ENCODE peak calls at places on chromosome 2, in six cellular contexts. Q is suprapubic skin; H is upper lobe of left lung; T is left ventricle myocardium inferior; G is ascending aorta; A is CD8-positive, alpha-beta T cell. F is an unnamed sample. For H3K4me1 and H3K36me3, the result is how much of the 10 kb centered on the place peaks cover.

GRCh38 chr2:235518317-235519090 is 24.7 kb downstream of the AGAP1 start:
- DNase-seq in H (peak), A (no peak), G (no peak), Q (no peak), T (no peak), F (no peak)

GRCh38 chr2:233901884-233902283 is 15.3 kb upstream of the TRPM8 start:
- DNase-seq in H (no peak), T (no peak), A (no peak), Q (no peak), G (no peak), F (no peak)

GRCh38 chr2:239730897-239731296 is 294.2 kb downstream of the NDUFA10 start:
- DNase-seq in T (no peak), Q (peak), A (no peak), G (peak), H (no peak), F (no peak)

GRCh38 chr2:153873062-153874048 is 1.6 kb downstream of the GALNT13 start:
- DNase-seq in H (peak), A (no peak), T (no peak), Q (peak), G (no peak), F (no peak)

GRCh38 chr2:144770616-144771230 is 250.8 kb upstream of the ZEB2 start:
- DNase-seq in A (no peak), H (no peak), Q (no peak), T (no peak), G (no peak), F (no peak)

GRCh38 chr2:181656450-181657261 is at the start of gene CERKL:
- DNase-seq in H (peak), Q (no peak), T (peak), G (no peak), A (no peak), F (peak)

GRCh38 chr2:176566936-176567335 is 297.7 kb downstream of the MTX2 start:
- DNase-seq in G (no peak), H (no peak), Q (no peak), T (no peak), A (no peak), F (no peak)

GRCh38 chr2:224764565-224765236 is 48.5 kb upstream of the CCDC195 start:
- DNase-seq in T (no peak), H (no peak), Q (no peak), G (no peak), A (no peak), F (no peak)

GRCh38 chr2:106885326-106885725 is 641 bp downstream of the ST6GAL2 start:
- DNase-seq in Q (no peak), G (no peak), T (no peak), A (no peak), H (no peak), F (no peak)

GRCh38 chr2:225497175-225497574 is 97.7 kb downstream of the NYAP2 start:
- DNase-seq in T (no peak), H (no peak), Q (no peak), A (no peak), G (no peak), F (no peak)

GRCh38 chr2:16655457-16655837 is 10.2 kb downstream of the CYRIA start:
- DNase-seq in G (no peak), T (no peak), H (no peak), Q (no peak), A (no peak), F (no peak)

GRCh38 chr2:237345891-237346640 is 67.9 kb downstream of the COL6A3 start:
- DNase-seq in H (no peak), T (no peak), G (no peak), A (no peak), Q (no peak), F (no peak)

GRCh38 chr2:235793163-235793752 is 299.4 kb downstream of the AGAP1 start:
- DNase-seq in Q (no peak), A (no peak), T (peak), H (peak), G (no peak), F (no peak)

GRCh38 chr2:85988914-85989270 is 100.1 kb upstream of the ST3GAL5 start:
- DNase-seq in A (no peak), H (no peak), G (no peak), Q (peak), T (no peak), F (no peak)

GRCh38 chr2:25044990-25045389 is 3.1 kb downstream of the EFR3B start:
- DNase-seq in T (no peak), A (no peak), Q (no peak), H (no peak), G (no peak), F (no peak)

GRCh38 chr2:30710461-30710860 is 96.8 kb downstream of the CAPN13 start:
- DNase-seq in H (no peak), A (no peak), Q (no peak), T (no peak), G (peak), F (no peak)

GRCh38 chr2:129135017-129135416 is 816.3 kb upstream of the HS6ST1 start:
- DNase-seq in H (no peak), G (no peak), T (no peak), A (no peak), Q (no peak), F (no peak)

GRCh38 chr2:239316562-239317465 is 84.0 kb downstream of the HDAC4 start:
- DNase-seq in G (peak), A (no peak), T (peak), Q (peak), H (peak), F (no peak)

GRCh38 chr2:108446703-108447102 is 2.3 kb upstream of the GCC2 start:
- DNase-seq in H (no peak), G (no peak), T (no peak), Q (no peak), A (no peak), F (no peak)

DNA sequence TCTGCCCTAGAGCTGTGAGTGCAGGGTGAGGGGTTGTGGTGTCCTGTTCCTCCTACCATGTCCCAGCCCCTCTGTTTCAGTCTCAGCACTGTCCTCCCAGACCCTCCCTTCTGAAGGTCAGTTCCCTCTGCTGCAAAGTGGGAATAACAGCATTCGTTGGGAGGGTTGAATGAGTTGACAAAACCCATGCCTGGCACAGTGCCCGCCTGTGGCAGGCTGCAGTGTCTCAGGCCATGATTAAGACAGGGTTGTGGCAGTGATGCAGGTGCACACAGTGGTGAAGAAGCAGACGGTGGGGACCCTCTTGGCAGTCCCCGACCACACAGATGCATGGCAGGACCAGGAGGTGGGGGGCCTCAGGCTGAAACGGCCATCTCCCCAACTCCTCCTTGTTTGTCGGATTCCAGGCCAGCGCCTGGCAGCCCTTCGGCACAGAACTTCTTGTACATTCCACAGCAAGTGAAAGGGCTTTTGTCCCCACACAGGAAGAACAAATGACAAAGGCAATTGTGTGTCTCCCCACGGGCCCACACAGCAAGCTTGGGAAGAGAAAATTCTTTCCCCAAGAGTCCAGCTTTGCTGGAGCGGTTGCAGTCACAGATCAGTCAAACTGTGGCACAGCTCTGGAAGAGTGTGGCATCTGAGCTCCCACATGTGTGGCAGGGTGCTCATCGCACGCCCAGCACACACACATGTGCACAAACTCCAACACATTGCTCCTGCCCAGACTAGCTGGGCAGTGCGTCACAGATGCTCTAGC is 92.0 kb upstream of the MSH2 start:
- DNase-seq in H (peak), Q (no peak), T (peak), A (no peak), G (no peak), F (peak)
- H3K4me1 ChIP-seq in H (under half), Q (under half), T (under half), A (under half), G (under half), F (under half)

GRCh38 chr2:117933884-117934354 is 80.0 kb downstream of the CCDC93 start:
- DNase-seq in T (no peak), A (no peak), H (no peak), G (no peak), Q (no peak), F (no peak)
- H3K36me3 ChIP-seq in T (half or more), A (half or more), H (under half), G (half or more), Q (half or more), F (under half)

GRCh38 chr2:37664190-37664751 is 7.2 kb downstream of the CDC42EP3 start:
- DNase-seq in G (no peak), Q (no peak), T (no peak), H (no peak), A (no peak), F (no peak)
- H3K4me1 ChIP-seq in G (half or more), Q (under half), T (half or more), H (under half), A (half or more), F (under half)

DNA sequence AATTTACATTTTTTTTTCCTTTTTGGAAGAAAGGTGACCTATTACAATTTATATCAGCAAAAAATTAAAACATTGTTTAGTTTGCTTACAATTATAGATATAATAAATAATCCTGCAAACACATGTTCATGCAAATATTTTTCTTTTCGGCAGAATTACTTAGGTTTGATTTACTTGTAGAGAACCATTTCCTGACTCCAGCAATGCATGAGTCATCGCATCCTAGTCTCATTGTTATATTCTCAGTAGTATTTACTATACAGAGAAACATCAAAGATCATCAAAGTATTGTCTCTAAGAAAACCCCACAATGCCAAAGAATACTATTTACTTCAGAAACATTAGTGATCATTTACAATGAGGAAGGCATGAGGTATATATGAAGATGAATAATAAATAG is 40.4 kb upstream of the MTIF2 start:
- DNase-seq in Q (no peak), G (no peak), H (no peak), T (no peak), A (no peak), F (no peak)
- H3K36me3 ChIP-seq in Q (under half), G (under half), H (under half), T (under half), A (under half), F (under half)

DNA sequence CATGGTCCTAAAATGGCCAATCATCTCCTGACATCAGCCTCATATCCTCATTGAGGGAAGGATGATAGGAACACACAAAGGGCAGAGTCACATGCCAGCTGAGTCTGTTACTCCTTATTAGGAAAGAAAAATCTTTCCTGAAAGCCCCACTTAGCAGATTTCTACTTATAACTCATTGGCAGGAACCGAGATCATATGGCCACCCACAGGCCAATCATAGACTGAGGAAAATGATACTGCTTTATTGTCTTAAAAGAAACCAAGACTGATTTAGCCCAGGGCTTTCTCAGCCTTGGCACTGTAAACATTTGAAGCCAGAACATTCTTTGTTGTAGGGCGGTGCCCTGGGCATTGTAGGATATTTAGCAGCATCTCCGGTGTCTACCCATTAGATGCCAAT is 18.7 kb downstream of the GKN2 start:
- DNase-seq in G (no peak), Q (no peak), H (no peak), A (no peak), T (no peak), F (no peak)
- H3K4me1 ChIP-seq in G (under half), Q (under half), H (under half), A (under half), T (under half), F (under half)

GRCh38 chr2:101725038-101725437 is 27.5 kb downstream of the MAP4K4 start:
- DNase-seq in G (no peak), T (no peak), A (no peak), Q (no peak), H (no peak), F (no peak)

GRCh38 chr2:101724113-101724450 is 26.6 kb downstream of the MAP4K4 start:
- DNase-seq in A (no peak), H (no peak), T (no peak), Q (no peak), G (no peak), F (no peak)

GRCh38 chr2:101722878-101723277 is 25.4 kb downstream of the MAP4K4 start:
- DNase-seq in Q (no peak), T (no peak), H (no peak), G (no peak), A (no peak), F (no peak)

GRCh38 chr2:101725515-101726192 is 28.1 kb downstream of the MAP4K4 start:
- DNase-seq in A (no peak), H (no peak), T (no peak), G (no peak), Q (no peak), F (no peak)

GRCh38 chr2:101723366-101724112 is 26.0 kb downstream of the MAP4K4 start:
- DNase-seq in A (no peak), H (no peak), Q (no peak), G (no peak), T (no peak), F (no peak)
- H3K36me3 ChIP-seq in A (under half), H (under half), Q (under half), G (under half), T (under half), F (under half)

F was measured in pancreas.